ENCODE peak calls at places on chromosome 9, in nine cellular contexts. T is breast epithelium, L is HCT116, Y is upper lobe of left lung, C is vagina, V is spleen, R is stomach, Q is transverse colon, K is GM12878. I is an unnamed sample.

GRCh38 chr9:36922548-36922947 is 111.5 kb downstream of the PAX5 start:
- DNase-seq in T (no peak), L (no peak), Y (no peak), C (no peak), V (no peak), R (no peak), Q (no peak), K (no peak), I (no peak)

GRCh38 chr9:111598730-111599091 is 736 bp downstream of the PTGR1 start:
- DNase-seq in T (no peak), L (no peak), Y (peak; percentile 41), C (peak; percentile 88), V (no peak), R (peak; percentile 41), Q (peak; percentile 55), K (no peak), I (no peak)

GRCh38 chr9:34637356-34638137 is at the start of gene SIGMAR1:
- DNase-seq in T (peak; percentile 91), L (peak; percentile 84), Y (peak; percentile 94), C (no peak), V (peak; percentile 98), R (peak; percentile 94), Q (peak; percentile 95), K (peak; percentile 61), I (peak; percentile 98)

GRCh38 chr9:121557581-121558422 is 58.2 kb upstream of the GGTA1 start:
- DNase-seq in T (peak; percentile 66), L (no peak), Y (peak; percentile 63), C (no peak), V (peak; percentile 85), R (peak; percentile 68), Q (peak; percentile 45), K (peak; percentile 25), I (no peak)

GRCh38 chr9:37859043-37859442 is 44.9 kb downstream of the SLC25A51 start:
- DNase-seq in T (no peak), L (no peak), Y (no peak), C (no peak), V (no peak), R (no peak), Q (no peak), K (no peak), I (no peak)

GRCh38 chr9:91119679-91120078 is 242.0 kb downstream of the AUH start:
- DNase-seq in T (no peak), L (no peak), Y (no peak), C (no peak), V (no peak), R (no peak), Q (no peak), K (no peak), I (no peak)

GRCh38 chr9:122265265-122265900 is 701 bp downstream of the MRRF start:
- DNase-seq in T (no peak), L (peak; percentile 18), Y (no peak), C (no peak), V (no peak), R (no peak), Q (peak; percentile 28), K (peak; percentile 38), I (no peak)

GRCh38 chr9:68705636-68706578 is 867 bp downstream of the PIP5K1B start:
- DNase-seq in T (no peak), L (no peak), Y (no peak), C (no peak), V (peak; percentile 85), R (no peak), Q (peak; percentile 67), K (no peak), I (peak; percentile 80)

GRCh38 chr9:83706703-83707517 is 848 bp downstream of the UBQLN1 start:
- DNase-seq in T (peak; percentile 55), L (no peak), Y (peak; percentile 29), C (no peak), V (peak; percentile 92), R (peak; percentile 34), Q (peak; percentile 35), K (no peak), I (no peak)

GRCh38 chr9:35690447-35691324 is 961 bp upstream of the TPM2 start:
- DNase-seq in T (peak; percentile 76), L (no peak), Y (peak; percentile 67), C (no peak), V (peak; percentile 86), R (peak; percentile 70), Q (peak; percentile 79), K (no peak), I (peak; percentile 96)

GRCh38 chr9:95508968-95509850 is 7.6 kb downstream of the PTCH1 start:
- DNase-seq in T (peak; percentile 67), L (peak; percentile 69), Y (peak; percentile 84), C (peak; percentile 94), V (peak; percentile 88), R (peak; percentile 81), Q (peak; percentile 85), K (peak; percentile 56), I (no peak)

GRCh38 chr9:74872619-74873233 is 15.0 kb downstream of the TRPM6 start:
- DNase-seq in T (no peak), L (no peak), Y (no peak), C (no peak), V (no peak), R (no peak), Q (peak; percentile 34), K (no peak), I (no peak)

GRCh38 chr9:74876611-74877010 is 11.1 kb downstream of the TRPM6 start:
- DNase-seq in T (no peak), L (no peak), Y (no peak), C (no peak), V (no peak), R (no peak), Q (no peak), K (no peak), I (no peak)

GRCh38 chr9:74874220-74874619 is 13.5 kb downstream of the TRPM6 start:
- DNase-seq in T (no peak), L (no peak), Y (no peak), C (no peak), V (no peak), R (no peak), Q (no peak), K (no peak), I (no peak)

GRCh38 chr9:74875656-74876055 is 12.1 kb downstream of the TRPM6 start:
- DNase-seq in T (no peak), L (no peak), Y (no peak), C (no peak), V (no peak), R (no peak), Q (no peak), K (no peak), I (no peak)
- TF ChIP-seq POLR2A in T (no peak), L (no peak), Y (no peak), C (no peak), V (no peak), R (no peak), Q (no peak), K (no peak), I (no peak)

DNA sequence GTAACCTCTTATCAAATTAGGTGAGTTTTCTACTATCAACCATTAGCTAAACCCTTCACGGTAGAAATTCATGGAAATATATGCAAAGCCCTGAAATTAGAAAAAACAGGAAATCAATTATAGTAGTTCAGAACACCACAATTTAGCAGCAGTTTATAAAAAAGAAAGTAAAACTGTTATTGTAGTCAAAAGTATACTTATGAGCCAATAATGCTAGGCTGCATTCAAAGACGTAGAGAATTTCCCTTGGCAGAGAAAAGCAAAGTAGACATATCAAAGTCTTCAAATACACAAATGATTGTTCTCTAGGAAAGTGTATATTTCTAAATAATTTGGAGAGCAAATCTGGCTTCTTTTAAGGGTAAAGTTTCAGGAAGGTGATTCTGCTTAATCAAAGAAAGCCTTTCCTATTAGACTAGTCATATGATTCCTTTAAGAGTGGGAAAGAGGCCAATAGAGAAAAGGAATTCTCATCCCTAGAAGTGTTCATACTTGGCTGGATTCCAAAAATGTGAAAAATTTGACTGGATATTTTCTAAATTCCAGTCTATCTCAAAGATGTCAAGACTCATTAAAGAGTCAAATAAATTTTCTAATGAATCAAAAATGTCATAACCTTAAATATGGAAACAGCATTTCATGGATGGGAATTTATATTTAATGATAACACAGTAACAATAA is 185.6 kb downstream of the SMC2 start:
- DNase-seq in T (no peak), L (no peak), Y (no peak), C (no peak), V (no peak), R (no peak), Q (no peak), K (no peak), I (no peak)
- H3K4me3 ChIP-seq in T (no peak overlapping the region), L (no peak overlapping the region), Y (no peak overlapping the region), C (no peak overlapping the region), V (no peak overlapping the region), R (no peak overlapping the region), Q (no peak overlapping the region), K (no peak overlapping the region), I (no peak overlapping the region)

GRCh38 chr9:2623866-2624682 is 2.5 kb downstream of the VLDLR start:
- DNase-seq in T (no peak), L (no peak), Y (no peak), C (no peak), V (no peak), R (no peak), Q (no peak), K (no peak), I (peak; percentile 68)

GRCh38 chr9:2622361-2623045 is 916 bp downstream of the VLDLR start:
- DNase-seq in T (peak; percentile 52), L (no peak), Y (no peak), C (no peak), V (peak; percentile 80), R (peak; percentile 32), Q (peak; percentile 11), K (no peak), I (peak; percentile 91)

GRCh38 chr9:2621678-2622360 is at the start of gene VLDLR:
- DNase-seq in T (peak; percentile 52), L (no peak), Y (peak; percentile 44), C (no peak), V (peak; percentile 79), R (peak; percentile 61), Q (peak; percentile 53), K (no peak), I (peak; percentile 90)

GRCh38 chr9:2625427-2625826 is 3.8 kb downstream of the VLDLR start:
- DNase-seq in T (no peak), L (no peak), Y (no peak), C (no peak), V (no peak), R (no peak), Q (no peak), K (no peak), I (no peak)

GRCh38 chr9:2623046-2623865 is 1.7 kb downstream of the VLDLR start:
- DNase-seq in T (no peak), L (no peak), Y (peak; percentile 87), C (no peak), V (peak; percentile 76), R (peak; percentile 68), Q (peak; percentile 10), K (no peak), I (peak; percentile 93)
- TF ChIP-seq POLR2AphosphoS5 in T (peak; percentile 26), L (no peak), Y (peak; percentile 77), C (no peak), V (peak; percentile 30), R (peak; percentile 43), Q (no peak), K (no peak), I (peak; percentile 89)

DNA sequence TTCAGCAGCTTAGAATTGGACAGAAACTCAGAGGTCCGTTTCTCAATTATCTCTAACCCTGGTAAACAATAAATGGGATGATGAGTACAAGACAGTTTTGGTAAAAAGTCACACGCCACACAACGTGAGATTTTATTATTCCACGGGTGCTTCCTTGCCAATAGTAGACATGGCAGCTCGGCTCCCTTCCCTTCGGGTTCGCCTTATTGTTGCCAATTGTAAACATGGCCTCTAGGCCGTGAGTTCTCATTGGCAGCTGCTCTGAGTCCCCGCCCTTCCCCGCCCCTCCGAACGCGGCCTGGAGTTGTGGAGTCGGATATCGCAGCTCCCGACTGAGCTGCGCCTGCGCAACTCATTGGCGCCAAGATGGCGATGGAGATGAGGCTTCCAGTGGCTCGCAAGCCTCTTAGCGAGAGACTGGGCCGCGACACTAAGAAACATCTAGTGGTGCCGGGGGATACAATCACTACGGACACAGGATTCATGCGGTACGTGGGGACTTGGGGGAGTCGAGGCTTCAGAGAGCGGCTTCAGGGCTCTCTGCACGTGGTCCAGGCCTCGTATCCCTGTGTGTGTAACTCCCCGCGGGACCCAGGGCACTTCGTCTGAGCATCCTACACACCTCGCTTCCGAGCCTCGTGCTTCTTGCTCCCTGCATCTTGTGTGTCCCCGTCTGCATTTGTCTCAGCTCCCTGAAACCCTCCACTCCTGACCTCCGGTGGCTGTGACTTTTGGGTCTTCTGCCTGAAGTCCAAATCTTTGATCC is at the start of gene EXOSC2:
- DNase-seq in T (peak; percentile 98), L (peak; percentile 96), Y (peak; percentile 99), C (peak; percentile 98), V (peak; percentile 98), R (peak; percentile 98), Q (peak; percentile 99), K (peak; percentile 92), I (peak; percentile 99)
- TF ChIP-seq POLR2A in T (peak; percentile 66), L (peak; percentile 92), Y (peak; percentile 39), C (no peak), V (no peak), R (no peak), Q (peak; percentile 74), K (peak; percentile 97), I (no peak)